ENCODE peak calls at places on chromosomes 4 and X, in ten cellular contexts. One of them, this sample, is unnamed. For H3K4me1, the result is how much of the 10 kb centered on the place peaks cover.

GRCh38 chrX:20038966-20039365 is 48.1 kb upstream of the BCLAF3 start:
- DNase-seq in cardiac muscle cell: no peak
- DNase-seq in neuronal stem cell: no peak
- DNase-seq in right cardiac atrium: no peak
- DNase-seq in MM.1S: no peak
- DNase-seq in CD4-positive, alpha-beta memory T cell: no peak
- DNase-seq in left ventricle myocardium inferior: no peak
- DNase-seq in tibial artery: no peak
- DNase-seq in psoas muscle: no peak
- DNase-seq in colonic mucosa: no peak
- DNase-seq in this sample: no peak

GRCh38 chr4:145388043-145388442 is 93.6 kb upstream of the SMAD1 start:
- DNase-seq in cardiac muscle cell: no peak
- DNase-seq in neuronal stem cell: no peak
- DNase-seq in right cardiac atrium: no peak
- DNase-seq in MM.1S: peak
- DNase-seq in CD4-positive, alpha-beta memory T cell: no peak
- DNase-seq in left ventricle myocardium inferior: no peak
- DNase-seq in tibial artery: no peak
- DNase-seq in psoas muscle: no peak
- DNase-seq in colonic mucosa: no peak
- DNase-seq in this sample: no peak

GRCh38 chr4:23827971-23828680 is 61.7 kb downstream of the PPARGC1A start:
- DNase-seq in cardiac muscle cell: no peak
- DNase-seq in neuronal stem cell: no peak
- DNase-seq in right cardiac atrium: no peak
- DNase-seq in MM.1S: no peak
- DNase-seq in CD4-positive, alpha-beta memory T cell: no peak
- DNase-seq in left ventricle myocardium inferior: no peak
- DNase-seq in tibial artery: no peak
- DNase-seq in psoas muscle: no peak
- DNase-seq in colonic mucosa: no peak
- DNase-seq in this sample: no peak

GRCh38 chrX:138711399-138712347 is at the start of gene FGF13:
- DNase-seq in cardiac muscle cell: peak
- DNase-seq in neuronal stem cell: peak
- DNase-seq in right cardiac atrium: peak
- DNase-seq in MM.1S: peak
- DNase-seq in CD4-positive, alpha-beta memory T cell: no peak
- DNase-seq in left ventricle myocardium inferior: peak
- DNase-seq in tibial artery: peak
- DNase-seq in psoas muscle: peak
- DNase-seq in colonic mucosa: no peak
- DNase-seq in this sample: no peak

GRCh38 chrX:15549189-15550012 is 48.8 kb downstream of the BMX start:
- DNase-seq in cardiac muscle cell: no peak
- DNase-seq in neuronal stem cell: no peak
- DNase-seq in right cardiac atrium: no peak
- DNase-seq in MM.1S: no peak
- DNase-seq in CD4-positive, alpha-beta memory T cell: no peak
- DNase-seq in left ventricle myocardium inferior: no peak
- DNase-seq in tibial artery: no peak
- DNase-seq in psoas muscle: no peak
- DNase-seq in colonic mucosa: no peak
- DNase-seq in this sample: no peak

GRCh38 chr4:102405706-102406510 is 60.6 kb upstream of the SLC39A8 start:
- DNase-seq in cardiac muscle cell: no peak
- DNase-seq in neuronal stem cell: no peak
- DNase-seq in right cardiac atrium: no peak
- DNase-seq in MM.1S: no peak
- DNase-seq in CD4-positive, alpha-beta memory T cell: no peak
- DNase-seq in left ventricle myocardium inferior: no peak
- DNase-seq in tibial artery: no peak
- DNase-seq in psoas muscle: no peak
- DNase-seq in colonic mucosa: no peak
- DNase-seq in this sample: no peak

GRCh38 chr4:67522851-67523671 is 22.2 kb downstream of the CENPC start:
- DNase-seq in cardiac muscle cell: no peak
- DNase-seq in neuronal stem cell: no peak
- DNase-seq in right cardiac atrium: no peak
- DNase-seq in MM.1S: no peak
- DNase-seq in CD4-positive, alpha-beta memory T cell: peak
- DNase-seq in left ventricle myocardium inferior: no peak
- DNase-seq in tibial artery: no peak
- DNase-seq in psoas muscle: no peak
- DNase-seq in colonic mucosa: no peak
- DNase-seq in this sample: no peak

GRCh38 chr4:179867300-179867878 is 2375.8 kb upstream of the TENM3 start:
- DNase-seq in cardiac muscle cell: peak
- DNase-seq in neuronal stem cell: peak
- DNase-seq in right cardiac atrium: no peak
- DNase-seq in MM.1S: peak
- DNase-seq in CD4-positive, alpha-beta memory T cell: no peak
- DNase-seq in left ventricle myocardium inferior: no peak
- DNase-seq in tibial artery: no peak
- DNase-seq in psoas muscle: no peak
- DNase-seq in colonic mucosa: peak
- DNase-seq in this sample: no peak

GRCh38 chrX:154443479-154443910 is 446 bp upstream of the FAM50A start:
- DNase-seq in cardiac muscle cell: peak
- DNase-seq in neuronal stem cell: no peak
- DNase-seq in right cardiac atrium: no peak
- DNase-seq in MM.1S: no peak
- DNase-seq in CD4-positive, alpha-beta memory T cell: no peak
- DNase-seq in left ventricle myocardium inferior: no peak
- DNase-seq in tibial artery: no peak
- DNase-seq in psoas muscle: no peak
- DNase-seq in colonic mucosa: no peak
- DNase-seq in this sample: no peak

GRCh38 chr4:169611157-169611556 is 1.2 kb downstream of the NEK1 start:
- DNase-seq in cardiac muscle cell: no peak
- DNase-seq in neuronal stem cell: no peak
- DNase-seq in right cardiac atrium: no peak
- DNase-seq in MM.1S: no peak
- DNase-seq in CD4-positive, alpha-beta memory T cell: no peak
- DNase-seq in left ventricle myocardium inferior: no peak
- DNase-seq in tibial artery: no peak
- DNase-seq in psoas muscle: no peak
- DNase-seq in colonic mucosa: no peak
- DNase-seq in this sample: no peak

GRCh38 chr4:151226004-151226932 is 50.7 kb upstream of the PRSS48 start:
- DNase-seq in cardiac muscle cell: no peak
- DNase-seq in neuronal stem cell: no peak
- DNase-seq in right cardiac atrium: no peak
- DNase-seq in MM.1S: no peak
- DNase-seq in CD4-positive, alpha-beta memory T cell: no peak
- DNase-seq in left ventricle myocardium inferior: no peak
- DNase-seq in tibial artery: no peak
- DNase-seq in psoas muscle: no peak
- DNase-seq in colonic mucosa: no peak
- DNase-seq in this sample: no peak

GRCh38 chrX:4277122-4277521 is 563.7 kb upstream of the PRKX start:
- DNase-seq in cardiac muscle cell: no peak
- DNase-seq in neuronal stem cell: no peak
- DNase-seq in right cardiac atrium: no peak
- DNase-seq in MM.1S: peak
- DNase-seq in CD4-positive, alpha-beta memory T cell: no peak
- DNase-seq in left ventricle myocardium inferior: no peak
- DNase-seq in tibial artery: no peak
- DNase-seq in psoas muscle: no peak
- DNase-seq in colonic mucosa: no peak
- DNase-seq in this sample: no peak

GRCh38 chrX:40484408-40485091 is 96.2 kb upstream of the ATP6AP2 start:
- DNase-seq in cardiac muscle cell: peak
- DNase-seq in neuronal stem cell: no peak
- DNase-seq in right cardiac atrium: no peak
- DNase-seq in MM.1S: no peak
- DNase-seq in CD4-positive, alpha-beta memory T cell: no peak
- DNase-seq in left ventricle myocardium inferior: no peak
- DNase-seq in tibial artery: no peak
- DNase-seq in psoas muscle: no peak
- DNase-seq in colonic mucosa: no peak
- DNase-seq in this sample: no peak
- H3K4me3 ChIP-seq in cardiac muscle cell: no peak
- H3K4me3 ChIP-seq in neuronal stem cell: no peak
- H3K4me3 ChIP-seq in right cardiac atrium: no peak
- H3K4me3 ChIP-seq in MM.1S: no peak
- H3K4me3 ChIP-seq in CD4-positive, alpha-beta memory T cell: no peak
- H3K4me3 ChIP-seq in left ventricle myocardium inferior: no peak
- H3K4me3 ChIP-seq in tibial artery: no peak
- H3K4me3 ChIP-seq in psoas muscle: no peak
- H3K4me3 ChIP-seq in colonic mucosa: no peak
- H3K4me3 ChIP-seq in this sample: no peak

GRCh38 chrX:12986886-12987285 is 12.0 kb downstream of the TMSB4X start:
- DNase-seq in cardiac muscle cell: no peak
- DNase-seq in neuronal stem cell: no peak
- DNase-seq in right cardiac atrium: no peak
- DNase-seq in MM.1S: no peak
- DNase-seq in CD4-positive, alpha-beta memory T cell: no peak
- DNase-seq in left ventricle myocardium inferior: no peak
- DNase-seq in tibial artery: no peak
- DNase-seq in psoas muscle: no peak
- DNase-seq in colonic mucosa: no peak
- DNase-seq in this sample: no peak
- H3K4me1 ChIP-seq in cardiac muscle cell: under half
- H3K4me1 ChIP-seq in neuronal stem cell: under half
- H3K4me1 ChIP-seq in right cardiac atrium: under half
- H3K4me1 ChIP-seq in MM.1S: under half
- H3K4me1 ChIP-seq in CD4-positive, alpha-beta memory T cell: half or more
- H3K4me1 ChIP-seq in left ventricle myocardium inferior: under half
- H3K4me1 ChIP-seq in tibial artery: under half
- H3K4me1 ChIP-seq in psoas muscle: under half
- H3K4me1 ChIP-seq in colonic mucosa: under half
- H3K4me1 ChIP-seq in this sample: under half

DNA sequence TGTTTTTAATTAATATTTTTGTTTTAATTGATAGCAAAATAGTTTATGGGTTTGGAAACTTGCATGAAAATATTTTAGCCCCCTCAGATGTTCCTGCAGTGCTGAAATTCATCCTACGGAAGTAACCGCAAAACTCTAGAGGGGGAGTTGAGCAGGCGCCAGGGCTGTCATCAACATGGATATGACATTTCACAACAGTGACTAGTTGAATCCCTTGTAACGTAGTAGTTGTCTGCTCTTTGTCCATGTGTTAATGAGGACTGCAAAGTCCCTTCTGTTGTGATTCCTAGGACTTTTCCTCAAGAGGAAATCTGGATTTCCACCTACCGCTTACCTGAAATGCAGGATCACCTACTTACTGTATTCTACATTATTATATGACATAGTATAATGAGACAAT is 40.4 kb downstream of the MAP7D3 start:
- DNase-seq in cardiac muscle cell: no peak
- DNase-seq in neuronal stem cell: no peak
- DNase-seq in right cardiac atrium: peak
- DNase-seq in MM.1S: no peak
- DNase-seq in CD4-positive, alpha-beta memory T cell: no peak
- DNase-seq in left ventricle myocardium inferior: peak
- DNase-seq in tibial artery: no peak
- DNase-seq in psoas muscle: peak
- DNase-seq in colonic mucosa: no peak
- DNase-seq in this sample: no peak
- H3K27ac ChIP-seq in cardiac muscle cell: no peak
- H3K27ac ChIP-seq in neuronal stem cell: no peak
- H3K27ac ChIP-seq in right cardiac atrium: no peak
- H3K27ac ChIP-seq in MM.1S: no peak
- H3K27ac ChIP-seq in CD4-positive, alpha-beta memory T cell: no peak
- H3K27ac ChIP-seq in left ventricle myocardium inferior: peak
- H3K27ac ChIP-seq in tibial artery: no peak
- H3K27ac ChIP-seq in psoas muscle: peak
- H3K27ac ChIP-seq in colonic mucosa: no peak
- H3K27ac ChIP-seq in this sample: no peak

GRCh38 chrX:23785564-23785963 is 2.6 kb downstream of the SAT1 start:
- DNase-seq in cardiac muscle cell: peak
- DNase-seq in neuronal stem cell: no peak
- DNase-seq in right cardiac atrium: no peak
- DNase-seq in MM.1S: no peak
- DNase-seq in CD4-positive, alpha-beta memory T cell: no peak
- DNase-seq in left ventricle myocardium inferior: no peak
- DNase-seq in tibial artery: no peak
- DNase-seq in psoas muscle: no peak
- DNase-seq in colonic mucosa: no peak
- DNase-seq in this sample: no peak
- H3K4me3 ChIP-seq in cardiac muscle cell: no peak
- H3K4me3 ChIP-seq in neuronal stem cell: no peak
- H3K4me3 ChIP-seq in right cardiac atrium: peak
- H3K4me3 ChIP-seq in MM.1S: no peak
- H3K4me3 ChIP-seq in CD4-positive, alpha-beta memory T cell: no peak
- H3K4me3 ChIP-seq in left ventricle myocardium inferior: peak
- H3K4me3 ChIP-seq in tibial artery: peak
- H3K4me3 ChIP-seq in psoas muscle: peak
- H3K4me3 ChIP-seq in colonic mucosa: peak
- H3K4me3 ChIP-seq in this sample: no peak

DNA sequence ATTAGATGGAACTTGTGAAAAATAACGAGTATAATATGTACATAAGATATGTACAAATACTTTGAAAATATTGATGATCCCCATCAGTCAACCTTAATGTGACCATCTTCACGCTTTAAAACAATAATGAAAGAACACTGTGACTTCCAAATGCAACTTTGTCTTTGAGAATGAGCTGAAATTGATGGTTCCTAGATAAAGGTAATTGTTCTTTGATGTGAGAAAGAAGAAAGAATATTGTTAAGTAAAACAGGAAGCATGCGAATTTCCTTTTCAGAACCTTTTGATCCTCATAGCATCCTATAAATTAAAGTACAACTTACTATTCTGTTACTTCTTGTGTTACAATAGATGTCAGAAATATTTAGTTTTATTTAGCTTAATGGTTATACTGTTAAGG is 22.2 kb downstream of the IL2 start:
- DNase-seq in cardiac muscle cell: no peak
- DNase-seq in neuronal stem cell: no peak
- DNase-seq in right cardiac atrium: no peak
- DNase-seq in MM.1S: no peak
- DNase-seq in CD4-positive, alpha-beta memory T cell: peak
- DNase-seq in left ventricle myocardium inferior: no peak
- DNase-seq in tibial artery: no peak
- DNase-seq in psoas muscle: no peak
- DNase-seq in colonic mucosa: no peak
- DNase-seq in this sample: no peak
- H3K4me1 ChIP-seq in cardiac muscle cell: under half
- H3K4me1 ChIP-seq in neuronal stem cell: under half
- H3K4me1 ChIP-seq in right cardiac atrium: under half
- H3K4me1 ChIP-seq in MM.1S: under half
- H3K4me1 ChIP-seq in CD4-positive, alpha-beta memory T cell: under half
- H3K4me1 ChIP-seq in left ventricle myocardium inferior: under half
- H3K4me1 ChIP-seq in tibial artery: under half
- H3K4me1 ChIP-seq in psoas muscle: under half
- H3K4me1 ChIP-seq in colonic mucosa: under half
- H3K4me1 ChIP-seq in this sample: under half

GRCh38 chrX:23668335-23668734 is 1.0 kb downstream of the PRDX4 start:
- DNase-seq in cardiac muscle cell: no peak
- DNase-seq in neuronal stem cell: no peak
- DNase-seq in right cardiac atrium: no peak
- DNase-seq in MM.1S: peak
- DNase-seq in CD4-positive, alpha-beta memory T cell: no peak
- DNase-seq in left ventricle myocardium inferior: no peak
- DNase-seq in tibial artery: no peak
- DNase-seq in psoas muscle: no peak
- DNase-seq in colonic mucosa: no peak
- DNase-seq in this sample: no peak
- H3K27ac ChIP-seq in cardiac muscle cell: no peak
- H3K27ac ChIP-seq in neuronal stem cell: no peak
- H3K27ac ChIP-seq in right cardiac atrium: no peak
- H3K27ac ChIP-seq in MM.1S: peak
- H3K27ac ChIP-seq in CD4-positive, alpha-beta memory T cell: peak
- H3K27ac ChIP-seq in left ventricle myocardium inferior: peak
- H3K27ac ChIP-seq in tibial artery: no peak
- H3K27ac ChIP-seq in psoas muscle: peak
- H3K27ac ChIP-seq in colonic mucosa: no peak
- H3K27ac ChIP-seq in this sample: peak

This sample was measured in RWPE2.